ENCODE peak calls at places on chromosomes 3 and 15, in four cellular contexts. Y is H1, P is ascending aorta, M is ovary. L is an unnamed sample. For H3K4me1, the result is how much of the 10 kb centered on the place peaks cover.

GRCh38 chr3:120450914-120451669 is at the start of gene FSTL1:
- DNase-seq in Y (no peak), P (peak), M (peak), L (peak)

GRCh38 chr3:43968465-43968864 is 273.2 kb upstream of the TOPAZ1 start:
- DNase-seq in Y (peak), P (no peak), M (no peak), L (no peak)

GRCh38 chr3:10772230-10773161 is 43.5 kb upstream of the SLC6A11 start:
- DNase-seq in Y (peak), P (peak), M (no peak), L (no peak)

GRCh38 chr3:115068799-115069198 is 78.3 kb downstream of the ZBTB20 start:
- DNase-seq in Y (no peak), P (no peak), M (no peak), L (no peak)

GRCh38 chr3:119585193-119585592 is 5.9 kb downstream of the ADPRH start:
- DNase-seq in Y (no peak), P (no peak), M (no peak), L (no peak)

GRCh38 chr3:134775831-134776230 is 19.2 kb upstream of the EPHB1 start:
- DNase-seq in Y (no peak), P (no peak), M (no peak), L (no peak)

GRCh38 chr3:36457667-36458066 is 77.4 kb downstream of the STAC start:
- DNase-seq in Y (no peak), P (peak), M (no peak), L (no peak)

GRCh38 chr15:33547876-33548275 is 237.1 kb downstream of the RYR3 start:
- DNase-seq in Y (peak), P (peak), M (peak), L (no peak)

GRCh38 chr3:194579091-194579606 is 54.1 kb downstream of the TMEM44 start:
- DNase-seq in Y (no peak), P (no peak), M (no peak), L (no peak)

GRCh38 chr15:44636976-44637375 is 26.5 kb downstream of the SPG11 start:
- DNase-seq in Y (no peak), P (no peak), M (no peak), L (no peak)

GRCh38 chr3:10950476-10951294 is 41.9 kb upstream of the SLC6A1 start:
- DNase-seq in Y (no peak), P (no peak), M (no peak), L (no peak)

GRCh38 chr3:178485756-178486155 is 50.5 kb upstream of the KCNMB2 start:
- DNase-seq in Y (no peak), P (no peak), M (no peak), L (no peak)

GRCh38 chr15:59501531-59502113 is 63.6 kb downstream of the FAM81A start:
- DNase-seq in Y (peak), P (no peak), M (no peak), L (no peak)

GRCh38 chr3:16596352-16597032 is 8.7 kb downstream of the DAZL start:
- DNase-seq in Y (no peak), P (no peak), M (no peak), L (no peak)

GRCh38 chr3:81352867-81353266 is 408.6 kb downstream of the GBE1 start:
- DNase-seq in Y (no peak), P (no peak), M (no peak), L (no peak)

GRCh38 chr15:101479851-101480612 is 9.5 kb downstream of the PCSK6 start:
- DNase-seq in Y (no peak), P (no peak), M (peak), L (no peak)

GRCh38 chr15:67927501-67928156 is 87.8 kb upstream of the RNU6-1 start:
- DNase-seq in Y (no peak), P (peak), M (peak), L (no peak)

GRCh38 chr3:42257007-42257406 is 9.0 kb downstream of the CCK start:
- DNase-seq in Y (no peak), P (no peak), M (no peak), L (no peak)

GRCh38 chr15:29822100-29822684 is at the start of gene TJP1:
- DNase-seq in Y (no peak), P (peak), M (peak), L (peak)

GRCh38 chr3:139389552-139390368 is at the start of gene COPB2:
- DNase-seq in Y (peak), P (peak), M (peak), L (peak)

GRCh38 chr15:67396109-67396508 is 124.8 kb upstream of the C15orf61 start:
- DNase-seq in Y (no peak), P (no peak), M (no peak), L (no peak)

GRCh38 chr3:47578691-47579632 is at the start of gene CSPG5:
- DNase-seq in Y (no peak), P (no peak), M (peak), L (no peak)

GRCh38 chr15:51363391-51363790 is 21.9 kb downstream of the GLDN start:
- DNase-seq in Y (no peak), P (no peak), M (no peak), L (no peak)

GRCh38 chr3:122560680-122561079 is 3.4 kb downstream of the PARP9 start:
- DNase-seq in Y (no peak), P (no peak), M (no peak), L (no peak)

GRCh38 chr3:72223628-72224027 is 438.7 kb upstream of the PROK2 start:
- DNase-seq in Y (no peak), P (no peak), M (no peak), L (no peak)

GRCh38 chr3:43015572-43016512 is 36.7 kb downstream of the GASK1A start:
- DNase-seq in Y (no peak), P (peak), M (no peak), L (no peak)

GRCh38 chr3:134299185-134299887 is 48.7 kb upstream of the RYK start:
- DNase-seq in Y (no peak), P (no peak), M (no peak), L (no peak)

GRCh38 chr15:101104186-101104585 is 147.7 kb downstream of the CHSY1 start:
- DNase-seq in Y (no peak), P (no peak), M (no peak), L (no peak)

GRCh38 chr15:45414215-45414885 is 36.0 kb upstream of the GATM start:
- DNase-seq in Y (no peak), P (no peak), M (no peak), L (no peak)

GRCh38 chr3:52831500-52832301 is 1.2 kb upstream of the ITIH4 start:
- DNase-seq in Y (no peak), P (peak), M (peak), L (no peak)

GRCh38 chr3:52833202-52833601 is 1.6 kb downstream of the MUSTN1 start:
- DNase-seq in Y (no peak), P (no peak), M (no peak), L (no peak)

GRCh38 chr3:52829906-52830463 is 487 bp downstream of the ITIH4 start:
- DNase-seq in Y (no peak), P (no peak), M (no peak), L (no peak)

GRCh38 chr3:52829482-52829881 is 990 bp downstream of the ITIH4 start:
- DNase-seq in Y (no peak), P (no peak), M (no peak), L (no peak)

DNA sequence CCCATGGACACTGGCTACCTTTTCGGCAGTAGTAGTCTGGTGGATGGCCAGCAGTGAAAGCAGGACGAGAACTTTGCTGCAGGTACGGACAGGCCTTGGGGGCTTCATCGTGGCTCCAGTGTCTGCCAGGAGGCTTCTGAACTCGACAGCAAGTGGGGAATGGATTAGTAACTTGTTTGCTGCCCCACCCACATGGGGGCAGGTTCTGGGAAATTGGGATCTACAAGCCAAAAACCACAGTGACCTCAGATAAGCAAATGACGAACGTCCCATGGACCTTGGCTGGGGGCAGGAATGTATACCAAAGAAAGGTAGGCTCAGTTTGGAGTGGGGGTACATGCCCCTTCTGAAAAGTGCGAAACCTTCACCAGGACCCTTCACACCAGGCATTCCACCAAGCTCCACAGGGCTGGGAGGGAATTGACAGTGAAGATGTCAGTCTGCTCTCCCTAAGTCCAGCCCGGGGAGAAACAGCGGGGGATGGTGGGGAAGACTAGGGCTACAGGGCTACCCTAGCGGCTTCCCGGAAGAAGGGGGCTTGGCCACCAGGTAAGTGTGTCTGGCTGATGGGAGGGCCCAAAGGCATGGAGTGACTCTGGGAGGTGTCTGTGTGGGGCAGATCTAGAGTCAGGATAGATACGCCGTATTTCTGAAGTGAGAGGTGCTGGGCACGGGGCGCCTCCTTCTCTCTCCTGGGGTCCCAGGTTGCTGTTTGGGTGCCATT is at the start of gene ITIH4:
- DNase-seq in Y (no peak), P (peak), M (no peak), L (no peak)
- H3K27ac ChIP-seq in Y (no peak), P (peak), M (no peak), L (no peak)

GRCh38 chr3:52443268-52443610 is 1.7 kb downstream of the SEMA3G start:
- DNase-seq in Y (no peak), P (no peak), M (no peak), L (no peak)
- H3K4me1 ChIP-seq in Y (under half), P (under half), M (under half), L (under half)

DNA sequence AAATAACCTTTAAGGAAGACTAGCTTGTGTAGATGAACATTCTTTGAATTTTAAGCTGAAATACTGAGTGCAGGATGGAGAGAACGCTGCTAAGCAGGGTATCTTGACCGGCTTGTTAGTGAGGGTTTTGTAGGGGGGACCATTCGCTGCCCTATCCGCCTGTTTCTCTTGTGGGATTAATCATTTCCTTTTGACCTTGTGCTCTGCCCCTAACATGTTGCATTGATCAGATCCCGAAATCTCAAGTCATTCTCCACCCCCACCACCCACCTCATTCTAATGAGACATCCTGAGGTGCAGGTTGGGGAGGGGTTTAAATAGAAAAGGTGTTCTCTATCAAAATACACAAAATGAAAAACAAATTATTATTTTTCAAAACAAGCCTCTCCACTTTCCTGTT is 32.8 kb downstream of the TRIM71 start:
- DNase-seq in Y (no peak), P (no peak), M (no peak), L (no peak)
- H3K27ac ChIP-seq in Y (no peak), P (no peak), M (no peak), L (no peak)

GRCh38 chr3:13019706-13020105 is 53.5 kb downstream of the IQSEC1 start:
- DNase-seq in Y (no peak), P (no peak), M (no peak), L (no peak)
- H3K4me1 ChIP-seq in Y (under half), P (under half), M (under half), L (half or more)

GRCh38 chr3:57797701-57798487 is 41.8 kb downstream of the SLMAP start:
- DNase-seq in Y (no peak), P (no peak), M (no peak), L (no peak)
- H3K27ac ChIP-seq in Y (no peak), P (no peak), M (no peak), L (no peak)

DNA sequence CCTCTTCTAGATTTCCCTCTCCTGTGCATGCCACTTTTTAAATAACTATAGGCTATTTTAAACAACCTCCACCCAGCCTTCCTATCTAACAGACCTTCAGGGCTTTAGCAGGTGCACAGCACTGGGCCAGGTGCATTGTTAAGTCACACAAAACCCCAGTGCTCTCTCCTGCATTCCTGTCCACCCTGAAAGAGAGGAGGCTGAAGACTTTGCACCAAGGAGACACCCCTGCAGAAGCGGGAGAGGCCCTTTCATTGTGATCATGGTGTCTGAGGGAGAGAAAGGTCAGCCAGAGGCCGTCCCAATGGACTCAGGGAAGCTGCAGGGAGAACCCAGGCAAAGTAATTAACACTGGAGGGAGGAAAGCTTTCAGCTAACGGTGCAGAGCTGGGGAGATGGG is 5.2 kb downstream of the LRIG1 start:
- DNase-seq in Y (no peak), P (no peak), M (no peak), L (no peak)
- H3K4me1 ChIP-seq in Y (under half), P (under half), M (under half), L (half or more)

GRCh38 chr15:40088929-40089755 is 19.5 kb downstream of the BMF start:
- DNase-seq in Y (no peak), P (no peak), M (peak), L (no peak)

GRCh38 chr15:40090774-40091455 is 17.8 kb downstream of the BMF start:
- DNase-seq in Y (no peak), P (no peak), M (no peak), L (no peak)

GRCh38 chr15:40085225-40085624 is 23.5 kb downstream of the BMF start:
- DNase-seq in Y (no peak), P (no peak), M (no peak), L (no peak)

GRCh38 chr15:40087095-40087805 is 21.4 kb downstream of the BMF start:
- DNase-seq in Y (no peak), P (no peak), M (peak), L (no peak)

DNA sequence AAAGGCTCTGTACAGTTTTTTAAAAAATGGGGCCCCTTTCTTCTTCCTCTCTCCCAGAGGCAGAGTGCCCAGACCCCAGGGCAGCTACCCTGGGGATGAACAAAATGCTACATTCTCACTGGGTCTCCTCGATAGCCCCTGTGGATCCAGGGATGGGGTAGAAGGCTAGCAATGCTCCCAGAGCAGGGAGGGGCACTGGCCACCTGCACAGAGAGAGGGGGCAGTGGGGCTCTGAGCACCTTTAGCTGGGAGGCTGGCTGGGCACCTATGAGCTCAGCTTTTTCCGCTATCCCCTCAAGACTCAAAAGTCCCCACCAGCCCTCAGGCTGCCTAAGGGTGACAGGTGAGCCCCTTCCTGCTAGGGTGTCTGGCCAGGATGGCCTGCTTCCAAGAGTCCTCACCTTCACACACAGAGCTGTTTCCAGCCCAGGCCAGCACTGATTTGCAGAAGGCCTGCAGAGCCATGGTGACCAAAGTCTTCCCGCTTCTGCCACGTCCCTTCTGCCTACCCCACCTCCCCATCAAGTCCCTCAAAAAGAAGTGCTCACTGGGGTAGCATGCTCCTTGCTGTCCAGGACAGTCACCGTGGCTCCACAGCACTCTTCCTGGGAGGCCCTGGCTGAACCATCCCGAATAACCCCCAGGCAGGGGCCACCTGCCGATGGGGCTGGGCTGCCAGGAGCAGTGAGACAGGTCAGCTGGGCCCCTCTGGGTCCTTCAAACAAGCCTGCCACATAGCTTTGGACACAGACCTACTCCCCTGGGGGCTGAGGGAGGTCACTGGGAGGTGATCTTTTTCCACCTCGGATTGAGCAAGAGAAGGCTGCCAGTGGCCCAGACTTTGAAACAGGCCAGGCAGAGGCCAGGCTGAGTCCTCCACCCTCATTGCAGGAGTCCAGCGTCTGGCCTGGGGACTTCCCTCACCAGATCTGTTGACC is 20.4 kb downstream of the BMF start:
- DNase-seq in Y (no peak), P (no peak), M (peak), L (no peak)
- H3K27ac ChIP-seq in Y (peak), P (peak), M (no peak), L (no peak)

L was measured in suprapubic skin.